ENCODE peak calls at places on chromosomes 5 and 9, in nine cellular contexts. U is immature natural killer cell; A is naive thymus-derived CD8-positive, alpha-beta T cell; Q is activated T-cell treated with anti-CD3 and anti-CD28 coated beads, Interleukin-2, amount 50 U/mL, for 48 hours; X is ELF-1; K is effector memory CD8-positive, alpha-beta T cell; F is NCI-H345; D is stomach; H is stimulated activated CD4-positive, alpha-beta T cell treated with anti-CD3 and anti-CD28 coated beads, TNF-alpha, amount 100 ng/mL, for 4 hours. L is an unnamed sample.

GRCh38 chr5:68419637-68420452 is 204.3 kb downstream of the PIK3R1 start:
- DNase-seq in A (no peak), D (no peak), X (peak), Q (no peak), H (no peak), F (no peak), K (no peak), U (no peak), L (no peak)

GRCh38 chr9:107282268-107282667 is 811 bp upstream of the RAD23B start:
- DNase-seq in Q (no peak), D (no peak), K (no peak), H (peak), X (no peak), A (no peak), F (no peak), U (no peak), L (no peak)

GRCh38 chr5:91282210-91282609 is 100.9 kb downstream of the ARRDC3 start:
- DNase-seq in X (no peak), A (no peak), Q (no peak), U (no peak), H (no peak), F (no peak), D (no peak), K (no peak), L (no peak)

GRCh38 chr5:178306430-178307225 is 74.0 kb upstream of the PHYKPL start:
- DNase-seq in A (no peak), F (no peak), X (no peak), K (no peak), U (no peak), H (no peak), D (no peak), Q (no peak), L (no peak)

GRCh38 chr9:135226369-135227050 is 139.0 kb downstream of the OLFM1 start:
- DNase-seq in Q (no peak), X (no peak), H (no peak), F (no peak), D (no peak), U (no peak), A (no peak), K (no peak), L (no peak)

GRCh38 chr5:17157294-17157693 is 60.1 kb upstream of the BASP1 start:
- DNase-seq in H (no peak), Q (no peak), F (no peak), K (no peak), D (no peak), A (no peak), U (no peak), X (no peak), L (no peak)

GRCh38 chr5:10456583-10457562 is 15.2 kb downstream of the ROPN1L start:
- DNase-seq in F (no peak), K (no peak), H (no peak), A (no peak), D (no peak), U (no peak), Q (no peak), X (no peak), L (no peak)

GRCh38 chr5:128378196-128378595 is 159.8 kb downstream of the FBN2 start:
- DNase-seq in U (no peak), K (no peak), H (no peak), Q (no peak), F (no peak), A (no peak), X (no peak), D (no peak), L (no peak)

GRCh38 chr9:27125030-27125429 is 16.0 kb downstream of the TEK start:
- DNase-seq in D (peak), F (no peak), X (no peak), A (no peak), Q (no peak), K (no peak), U (no peak), H (no peak), L (peak)

GRCh38 chr5:68562308-68562707 is 346.8 kb downstream of the PIK3R1 start:
- DNase-seq in D (peak), A (no peak), K (no peak), F (peak), Q (no peak), X (peak), U (no peak), H (no peak), L (peak)

GRCh38 chr9:129008986-129009583 is 19.0 kb downstream of the SH3GLB2 start:
- DNase-seq in X (no peak), U (no peak), Q (no peak), D (no peak), K (no peak), H (no peak), A (no peak), F (no peak), L (peak)

L was measured in left cardiac atrium.